ENCODE peak calls at places on chromosomes 7 and 10, in ten cellular contexts. W, R, I, C, Z, J, E, P, A and N are unnamed samples.

GRCh38 chr10:119104653-119105024 is 726 bp downstream of the DENND10 start:
- DNase-seq in P (no peak), R (peak; percentile 29), E (peak; percentile 50), J (peak; percentile 68), C (no peak), I (peak; percentile 15), A (no peak), Z (no peak), W (peak; percentile 18), N (peak; percentile 34)

GRCh38 chr10:125132331-125132730 is 28.0 kb downstream of the CTBP2 start:
- DNase-seq in I (no peak), R (no peak), E (no peak), W (no peak), Z (no peak), P (no peak), A (no peak), C (no peak), J (no peak), N (no peak)

GRCh38 chr10:121157998-121158397 is 306.8 kb downstream of the WDR11 start:
- DNase-seq in I (peak; percentile 93), Z (no peak), C (peak; percentile 75), P (no peak), A (no peak), J (no peak), E (no peak), R (peak; percentile 46), W (no peak), N (no peak)

GRCh38 chr10:122264442-122264841 is 6.7 kb upstream of the BTBD16 start:
- DNase-seq in P (no peak), W (peak; percentile 36), I (no peak), A (no peak), E (no peak), J (peak; percentile 13), R (no peak), Z (no peak), C (no peak), N (no peak)

GRCh38 chr7:129825005-129825553 is 127.7 kb downstream of the UBE2H start:
- DNase-seq in Z (peak; percentile 60), E (no peak), W (peak; percentile 37), C (peak; percentile 74), R (peak; percentile 31), P (peak; percentile 21), A (peak; percentile 94), J (peak; percentile 98), I (no peak), N (peak; percentile 90)

GRCh38 chr7:80981405-80981804 is 62.6 kb upstream of the SEMA3C start:
- DNase-seq in E (no peak), Z (no peak), J (no peak), W (no peak), C (no peak), R (no peak), I (no peak), A (no peak), P (no peak), N (no peak)

GRCh38 chr10:77505431-77506334 is 131.9 kb downstream of the KCNMA1 start:
- DNase-seq in A (no peak), I (no peak), P (no peak), E (no peak), J (no peak), R (peak; percentile 73), W (peak; percentile 85), C (no peak), Z (no peak), N (peak; percentile 66)

GRCh38 chr7:44306608-44307007 is 18.8 kb downstream of the CAMK2B start:
- DNase-seq in W (no peak), J (peak; percentile 33), I (no peak), Z (no peak), C (no peak), R (no peak), P (no peak), E (no peak), A (no peak), N (no peak)

GRCh38 chr10:6953131-6953834 is 373.2 kb upstream of the PRKCQ start:
- DNase-seq in I (no peak), E (no peak), P (no peak), A (no peak), J (no peak), W (peak; percentile 80), C (no peak), Z (no peak), R (no peak), N (no peak)

GRCh38 chr7:158449266-158449665 is 138.4 kb downstream of the PTPRN2 start:
- DNase-seq in Z (no peak), I (no peak), C (peak; percentile 30), A (no peak), P (no peak), E (no peak), J (peak; percentile 26), R (no peak), W (no peak), N (no peak)

GRCh38 chr7:80410081-80410480 is 101.8 kb downstream of the GNAT3 start:
- DNase-seq in E (no peak), Z (no peak), W (no peak), I (no peak), P (no peak), C (no peak), R (peak; percentile 6), J (no peak), A (no peak), N (no peak)

GRCh38 chr7:77893813-77894212 is 95.2 kb downstream of the PHTF2 start:
- DNase-seq in A (no peak), Z (no peak), R (no peak), E (no peak), P (no peak), C (no peak), J (no peak), W (no peak), I (no peak), N (no peak)

GRCh38 chr7:13279854-13280435 is 592.5 kb downstream of the ARL4A start:
- DNase-seq in I (no peak), P (peak; percentile 27), A (no peak), W (peak; percentile 55), Z (no peak), E (peak; percentile 24), C (no peak), R (peak; percentile 45), J (no peak), N (no peak)

GRCh38 chr10:98513704-98514103 is 67.0 kb upstream of the HPS1 start:
- DNase-seq in W (no peak), J (no peak), R (no peak), C (no peak), E (no peak), P (no peak), A (no peak), Z (no peak), I (no peak), N (no peak)

GRCh38 chr10:97481071-97481470 is 17.2 kb downstream of the MMS19 start:
- DNase-seq in I (no peak), W (no peak), P (no peak), E (no peak), J (no peak), C (no peak), A (no peak), R (no peak), Z (no peak), N (no peak)

GRCh38 chr7:70032673-70033072 is 434.4 kb downstream of the AUTS2 start:
- DNase-seq in A (no peak), C (no peak), I (no peak), Z (no peak), R (no peak), P (no peak), J (no peak), E (no peak), W (no peak), N (no peak)

GRCh38 chr7:24911213-24911603 is 68.8 kb downstream of the OSBPL3 start:
- DNase-seq in E (no peak), W (no peak), R (peak; percentile 53), Z (no peak), I (no peak), P (peak; percentile 68), C (no peak), J (no peak), A (no peak), N (no peak)

GRCh38 chr7:120860151-120860550 is 2.2 kb upstream of the TSPAN12 start:
- DNase-seq in J (no peak), I (no peak), P (no peak), C (no peak), R (no peak), E (no peak), A (no peak), W (no peak), Z (no peak), N (no peak)

GRCh38 chr7:147023390-147023914 is 906.9 kb downstream of the CNTNAP2 start:
- DNase-seq in Z (no peak), J (no peak), I (no peak), C (no peak), E (no peak), A (no peak), W (no peak), P (no peak), R (no peak), N (no peak)
- H3K27ac ChIP-seq in Z (no peak overlapping the region), J (no peak overlapping the region), I (no peak overlapping the region), C (no peak overlapping the region), E (no peak overlapping the region), A (no peak overlapping the region), W (no peak overlapping the region), P (no peak overlapping the region), R (no peak overlapping the region), N (no peak overlapping the region)

GRCh38 chr10:72170733-72171132 is 45.1 kb upstream of the ANAPC16 start:
- DNase-seq in P (no peak), J (no peak), I (no peak), R (no peak), A (no peak), Z (no peak), E (no peak), W (no peak), C (no peak), N (no peak)
- H3K4me3 ChIP-seq in P (no peak overlapping the region), J (no peak overlapping the region), I (no peak overlapping the region), R (no peak overlapping the region), A (no peak overlapping the region), Z (no peak overlapping the region), E (no peak overlapping the region), W (no peak overlapping the region), C (no peak overlapping the region), N (no peak overlapping the region)

DNA sequence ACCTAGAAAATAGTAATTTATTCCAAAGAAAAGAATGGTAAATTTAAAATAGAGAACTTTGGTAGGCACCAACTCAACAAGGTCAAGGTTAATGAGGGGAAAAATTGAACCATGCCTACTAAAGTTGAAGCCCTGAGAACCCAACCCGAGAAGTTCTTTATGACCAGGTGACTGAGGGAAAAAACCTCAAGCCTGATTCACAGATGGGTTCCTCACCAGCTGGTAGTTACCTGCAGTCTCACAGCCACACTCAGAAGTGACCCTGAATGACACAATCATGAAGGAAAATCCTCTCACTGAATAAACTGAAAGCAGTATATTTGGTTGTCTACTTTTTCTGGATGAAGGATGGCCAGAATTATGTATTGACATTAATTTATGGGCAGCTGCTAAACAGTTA is 7.0 kb downstream of the C10orf67 start:
- DNase-seq in I (no peak), A (no peak), Z (no peak), R (no peak), W (no peak), J (no peak), E (no peak), P (no peak), C (no peak), N (no peak)
- H3K27ac ChIP-seq in I (no peak overlapping the region), A (no peak overlapping the region), Z (no peak overlapping the region), R (no peak overlapping the region), W (no peak overlapping the region), J (no peak overlapping the region), E (no peak overlapping the region), P (no peak overlapping the region), C (no peak overlapping the region), N (no peak overlapping the region)

DNA sequence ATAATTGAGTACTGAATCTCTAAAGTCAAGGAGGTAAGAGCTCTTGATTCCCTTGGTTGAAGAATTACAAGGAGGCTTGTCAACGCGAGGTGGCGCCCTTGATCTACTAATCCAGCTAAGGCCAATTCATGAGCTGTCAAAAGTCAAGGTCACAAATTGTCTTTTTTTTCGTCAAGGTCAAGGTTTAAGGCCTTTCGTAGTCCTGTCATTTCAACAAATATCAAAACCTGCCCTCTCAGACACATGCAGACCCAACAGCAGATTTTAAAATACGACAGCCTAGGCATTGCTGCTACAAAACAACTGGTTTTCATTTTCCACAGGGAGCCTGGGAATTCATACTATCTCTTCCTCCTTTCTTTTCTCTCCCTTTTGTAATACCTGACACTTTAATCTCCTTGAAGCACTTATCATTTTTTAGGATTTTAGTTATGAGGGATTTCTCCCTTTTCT is 3.6 kb downstream of the HOXA13 start:
- DNase-seq in Z (peak; percentile 81), J (peak; percentile 95), C (peak; percentile 94), A (no peak), W (peak; percentile 83), I (peak; percentile 72), E (peak; percentile 84), R (peak; percentile 81), P (peak; percentile 75), N (peak; percentile 78)
- H3K4me3 ChIP-seq in Z (no peak overlapping the region), J (no peak overlapping the region), C (no peak overlapping the region), A (no peak overlapping the region), W (no peak overlapping the region), I (no peak overlapping the region), E (no peak overlapping the region), R (no peak overlapping the region), P (no peak overlapping the region), N (no peak overlapping the region)